ENCODE peak calls at places on chromosomes 2 and 18, in four cellular contexts. One of them, this sample, is unnamed. For H3K4me1 and H3K9me3, the result is how much of the 10 kb centered on the place peaks cover.

GRCh38 chr2:190663839-190664238 is 15.0 kb downstream of the NAB1 start:
- DNase-seq in fibroblast of lung: no peak
- DNase-seq in tibial artery: no peak
- DNase-seq in naive thymus-derived CD4-positive, alpha-beta T cell: no peak
- DNase-seq in this sample: no peak

GRCh38 chr2:145186303-145186702 is 666.4 kb upstream of the ZEB2 start:
- DNase-seq in fibroblast of lung: no peak
- DNase-seq in tibial artery: no peak
- DNase-seq in naive thymus-derived CD4-positive, alpha-beta T cell: no peak
- DNase-seq in this sample: no peak

GRCh38 chr2:36235877-36236276 is 119.7 kb upstream of the CRIM1 start:
- DNase-seq in fibroblast of lung: no peak
- DNase-seq in tibial artery: no peak
- DNase-seq in naive thymus-derived CD4-positive, alpha-beta T cell: no peak
- DNase-seq in this sample: no peak

GRCh38 chr18:11071300-11071699 is 78.1 kb downstream of the PIEZO2 start:
- DNase-seq in fibroblast of lung: no peak
- DNase-seq in tibial artery: no peak
- DNase-seq in naive thymus-derived CD4-positive, alpha-beta T cell: no peak
- DNase-seq in this sample: no peak

GRCh38 chr2:26487192-26487591 is 9.3 kb upstream of the OTOF start:
- DNase-seq in fibroblast of lung: no peak
- DNase-seq in tibial artery: no peak
- DNase-seq in naive thymus-derived CD4-positive, alpha-beta T cell: no peak
- DNase-seq in this sample: no peak

GRCh38 chr18:63540131-63540530 is 2.0 kb upstream of the SERPINB12 start:
- DNase-seq in fibroblast of lung: no peak
- DNase-seq in tibial artery: no peak
- DNase-seq in naive thymus-derived CD4-positive, alpha-beta T cell: no peak
- DNase-seq in this sample: no peak

GRCh38 chr2:76861708-76862107 is 660.5 kb downstream of the LRRTM4 start:
- DNase-seq in fibroblast of lung: no peak
- DNase-seq in tibial artery: no peak
- DNase-seq in naive thymus-derived CD4-positive, alpha-beta T cell: no peak
- DNase-seq in this sample: no peak

GRCh38 chr2:40416486-40416885 is 35.4 kb downstream of the SLC8A1 start:
- DNase-seq in fibroblast of lung: no peak
- DNase-seq in tibial artery: no peak
- DNase-seq in naive thymus-derived CD4-positive, alpha-beta T cell: no peak
- DNase-seq in this sample: no peak

GRCh38 chr18:59752666-59753065 is 55.4 kb upstream of the CCBE1 start:
- DNase-seq in fibroblast of lung: peak
- DNase-seq in tibial artery: no peak
- DNase-seq in naive thymus-derived CD4-positive, alpha-beta T cell: no peak
- DNase-seq in this sample: no peak

GRCh38 chr2:67159929-67160328 is 237.2 kb upstream of the ETAA1 start:
- DNase-seq in fibroblast of lung: no peak
- DNase-seq in tibial artery: no peak
- DNase-seq in naive thymus-derived CD4-positive, alpha-beta T cell: no peak
- DNase-seq in this sample: no peak

GRCh38 chr18:63162271-63163014 is 157.1 kb downstream of the BCL2 start:
- DNase-seq in fibroblast of lung: peak
- DNase-seq in tibial artery: no peak
- DNase-seq in naive thymus-derived CD4-positive, alpha-beta T cell: no peak
- DNase-seq in this sample: no peak

GRCh38 chr18:23998811-23999210 is 15.7 kb upstream of the TTC39C start:
- DNase-seq in fibroblast of lung: no peak
- DNase-seq in tibial artery: no peak
- DNase-seq in naive thymus-derived CD4-positive, alpha-beta T cell: no peak
- DNase-seq in this sample: no peak

GRCh38 chr2:107669335-107669734 is 157.4 kb upstream of the RGPD4 start:
- DNase-seq in fibroblast of lung: no peak
- DNase-seq in tibial artery: no peak
- DNase-seq in naive thymus-derived CD4-positive, alpha-beta T cell: no peak
- DNase-seq in this sample: no peak

GRCh38 chr2:176496756-176497155 is 227.5 kb downstream of the MTX2 start:
- DNase-seq in fibroblast of lung: no peak
- DNase-seq in tibial artery: no peak
- DNase-seq in naive thymus-derived CD4-positive, alpha-beta T cell: no peak
- DNase-seq in this sample: no peak

GRCh38 chr2:100588071-100588786 is 25.4 kb downstream of the PDCL3 start:
- DNase-seq in fibroblast of lung: peak
- DNase-seq in tibial artery: no peak
- DNase-seq in naive thymus-derived CD4-positive, alpha-beta T cell: peak
- DNase-seq in this sample: no peak

GRCh38 chr2:31138037-31138962 is at the start of gene GALNT14:
- DNase-seq in fibroblast of lung: peak
- DNase-seq in tibial artery: peak
- DNase-seq in naive thymus-derived CD4-positive, alpha-beta T cell: no peak
- DNase-seq in this sample: peak

GRCh38 chr18:49399003-49399402 is 61.4 kb downstream of the DYM start:
- DNase-seq in fibroblast of lung: no peak
- DNase-seq in tibial artery: peak
- DNase-seq in naive thymus-derived CD4-positive, alpha-beta T cell: no peak
- DNase-seq in this sample: no peak

GRCh38 chr2:149972039-149972438 is 384.5 kb upstream of the MMADHC start:
- DNase-seq in fibroblast of lung: peak
- DNase-seq in tibial artery: no peak
- DNase-seq in naive thymus-derived CD4-positive, alpha-beta T cell: no peak
- DNase-seq in this sample: no peak

GRCh38 chr2:217657252-217657651 is 345.5 kb downstream of the TNS1 start:
- DNase-seq in fibroblast of lung: no peak
- DNase-seq in tibial artery: no peak
- DNase-seq in naive thymus-derived CD4-positive, alpha-beta T cell: no peak
- DNase-seq in this sample: no peak

GRCh38 chr2:171652411-171652775 is 34.9 kb upstream of the DYNC1I2 start:
- DNase-seq in fibroblast of lung: no peak
- DNase-seq in tibial artery: no peak
- DNase-seq in naive thymus-derived CD4-positive, alpha-beta T cell: no peak
- DNase-seq in this sample: no peak

GRCh38 chr2:129428086-129428660 is 551.3 kb upstream of the RAB6C start:
- DNase-seq in fibroblast of lung: no peak
- DNase-seq in tibial artery: no peak
- DNase-seq in naive thymus-derived CD4-positive, alpha-beta T cell: no peak
- DNase-seq in this sample: no peak

GRCh38 chr2:17539993-17540812 is at the start of gene VSNL1:
- DNase-seq in fibroblast of lung: peak
- DNase-seq in tibial artery: peak
- DNase-seq in naive thymus-derived CD4-positive, alpha-beta T cell: no peak
- DNase-seq in this sample: peak

GRCh38 chr2:75246441-75247167 is 47.3 kb upstream of the TACR1 start:
- DNase-seq in fibroblast of lung: peak
- DNase-seq in tibial artery: no peak
- DNase-seq in naive thymus-derived CD4-positive, alpha-beta T cell: no peak
- DNase-seq in this sample: no peak

GRCh38 chr2:11990576-11990975 is 244.1 kb downstream of the LPIN1 start:
- DNase-seq in fibroblast of lung: no peak
- DNase-seq in tibial artery: no peak
- DNase-seq in naive thymus-derived CD4-positive, alpha-beta T cell: no peak
- DNase-seq in this sample: no peak

GRCh38 chr2:30732376-30732775 is 74.9 kb downstream of the CAPN13 start:
- DNase-seq in fibroblast of lung: no peak
- DNase-seq in tibial artery: no peak
- DNase-seq in naive thymus-derived CD4-positive, alpha-beta T cell: no peak
- DNase-seq in this sample: no peak

GRCh38 chr18:48129621-48130082 is 199.2 kb upstream of the SMAD2 start:
- DNase-seq in fibroblast of lung: no peak
- DNase-seq in tibial artery: no peak
- DNase-seq in naive thymus-derived CD4-positive, alpha-beta T cell: no peak
- DNase-seq in this sample: no peak

GRCh38 chr2:121256720-121257475 is 28.1 kb downstream of the TFCP2L1 start:
- DNase-seq in fibroblast of lung: no peak
- DNase-seq in tibial artery: no peak
- DNase-seq in naive thymus-derived CD4-positive, alpha-beta T cell: no peak
- DNase-seq in this sample: no peak

GRCh38 chr2:235416816-235417499 is 76.9 kb upstream of the AGAP1 start:
- DNase-seq in fibroblast of lung: peak
- DNase-seq in tibial artery: no peak
- DNase-seq in naive thymus-derived CD4-positive, alpha-beta T cell: no peak
- DNase-seq in this sample: no peak

GRCh38 chr2:162711832-162712540 is 126.6 kb downstream of the KCNH7 start:
- DNase-seq in fibroblast of lung: no peak
- DNase-seq in tibial artery: no peak
- DNase-seq in naive thymus-derived CD4-positive, alpha-beta T cell: no peak
- DNase-seq in this sample: no peak

GRCh38 chr2:209368406-209368805 is 55.4 kb upstream of the MAP2 start:
- DNase-seq in fibroblast of lung: no peak
- DNase-seq in tibial artery: no peak
- DNase-seq in naive thymus-derived CD4-positive, alpha-beta T cell: no peak
- DNase-seq in this sample: no peak

GRCh38 chr2:122307772-122308171 is 552.3 kb downstream of the TSN start:
- DNase-seq in fibroblast of lung: no peak
- DNase-seq in tibial artery: no peak
- DNase-seq in naive thymus-derived CD4-positive, alpha-beta T cell: no peak
- DNase-seq in this sample: no peak

GRCh38 chr2:166917433-166917832 is 29.2 kb downstream of the XIRP2 start:
- DNase-seq in fibroblast of lung: peak
- DNase-seq in tibial artery: no peak
- DNase-seq in naive thymus-derived CD4-positive, alpha-beta T cell: no peak
- DNase-seq in this sample: no peak

GRCh38 chr18:55331301-55331700 is 256.7 kb downstream of the TCF4 start:
- DNase-seq in fibroblast of lung: no peak
- DNase-seq in tibial artery: no peak
- DNase-seq in naive thymus-derived CD4-positive, alpha-beta T cell: no peak
- DNase-seq in this sample: no peak
- H3K4me1 ChIP-seq in fibroblast of lung: under half
- H3K4me1 ChIP-seq in tibial artery: under half
- H3K4me1 ChIP-seq in naive thymus-derived CD4-positive, alpha-beta T cell: under half
- H3K4me1 ChIP-seq in this sample: half or more

DNA sequence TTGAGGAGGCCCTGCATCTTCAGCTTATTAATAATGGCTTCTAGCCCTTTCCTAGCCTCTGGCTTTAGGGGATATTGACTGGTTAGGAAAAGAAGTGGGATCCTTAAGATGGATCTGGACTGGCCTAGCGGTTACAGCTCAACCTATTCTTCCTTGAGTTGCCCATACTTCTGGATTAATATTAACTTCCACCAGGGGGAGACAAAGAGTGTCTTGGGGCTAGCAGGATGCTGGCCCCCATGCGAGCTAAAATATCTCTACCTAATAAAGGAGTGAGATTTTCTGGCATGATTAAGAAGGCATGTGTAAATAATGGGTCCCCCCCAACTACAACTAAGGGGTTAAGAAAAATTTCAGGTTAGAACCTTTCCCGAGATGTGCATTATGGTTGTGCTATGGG is 23.2 kb upstream of the PLA2R1 start:
- DNase-seq in fibroblast of lung: no peak
- DNase-seq in tibial artery: no peak
- DNase-seq in naive thymus-derived CD4-positive, alpha-beta T cell: no peak
- DNase-seq in this sample: no peak
- H3K9me3 ChIP-seq in fibroblast of lung: under half
- H3K9me3 ChIP-seq in tibial artery: under half
- H3K9me3 ChIP-seq in naive thymus-derived CD4-positive, alpha-beta T cell: under half
- H3K9me3 ChIP-seq in this sample: half or more

DNA sequence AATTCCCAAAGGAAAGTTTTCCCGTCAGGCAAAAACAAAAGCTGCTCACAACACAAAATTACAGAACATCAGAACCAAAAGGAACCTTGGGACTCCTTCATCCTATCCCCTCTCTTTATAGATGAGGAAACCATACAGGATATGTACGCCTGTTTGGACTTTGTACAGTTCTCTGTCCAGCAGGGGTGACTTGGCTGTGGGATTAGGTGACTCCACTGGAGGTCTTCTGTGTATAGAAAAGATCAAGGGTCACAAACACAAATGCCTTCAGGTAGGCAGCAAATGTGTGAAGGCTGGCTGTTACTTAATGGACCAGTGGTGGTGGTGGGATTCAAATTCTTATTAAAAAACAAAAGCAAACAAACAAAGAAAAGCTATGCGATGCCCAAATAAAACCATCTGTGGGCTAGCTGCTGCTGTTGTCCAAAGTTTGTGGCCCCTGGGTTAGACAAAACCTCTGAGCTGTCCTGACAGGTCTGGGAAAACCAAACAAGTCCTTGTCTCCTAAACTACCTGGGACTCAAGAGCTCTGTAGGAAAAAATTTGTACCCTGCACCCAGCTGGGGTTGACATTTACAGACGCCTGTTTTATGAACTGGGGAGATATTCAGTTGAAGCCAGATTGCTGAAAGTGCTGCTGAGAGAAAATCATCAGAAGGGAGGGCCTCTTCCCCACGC is 1.3 kb upstream of the CEP68 start:
- DNase-seq in fibroblast of lung: no peak
- DNase-seq in tibial artery: no peak
- DNase-seq in naive thymus-derived CD4-positive, alpha-beta T cell: no peak
- DNase-seq in this sample: no peak
- H3K27ac ChIP-seq in fibroblast of lung: no peak
- H3K27ac ChIP-seq in tibial artery: peak
- H3K27ac ChIP-seq in naive thymus-derived CD4-positive, alpha-beta T cell: peak
- H3K27ac ChIP-seq in this sample: no peak

DNA sequence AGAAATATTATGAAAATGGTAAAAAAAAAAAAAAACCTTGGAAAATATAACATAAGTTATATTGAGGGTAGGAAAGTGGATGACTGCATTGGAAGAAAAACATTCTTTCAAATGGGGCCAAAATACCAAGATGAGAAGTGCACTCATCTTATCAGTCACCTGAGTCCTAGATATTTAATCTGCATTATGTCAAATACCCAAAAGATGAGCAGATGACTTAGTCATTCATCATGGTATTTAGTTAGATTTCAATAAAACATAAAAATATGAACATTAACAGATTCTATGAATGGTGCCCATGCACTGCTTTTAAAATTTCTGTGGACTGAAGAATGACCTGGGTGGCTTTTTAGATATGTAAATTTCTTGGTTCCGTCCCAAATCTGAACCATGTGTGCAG is 56.9 kb downstream of the HNMT start:
- DNase-seq in fibroblast of lung: no peak
- DNase-seq in tibial artery: no peak
- DNase-seq in naive thymus-derived CD4-positive, alpha-beta T cell: no peak
- DNase-seq in this sample: no peak
- H3K4me1 ChIP-seq in fibroblast of lung: under half
- H3K4me1 ChIP-seq in tibial artery: under half
- H3K4me1 ChIP-seq in naive thymus-derived CD4-positive, alpha-beta T cell: under half
- H3K4me1 ChIP-seq in this sample: under half

GRCh38 chr2:239714116-239714515 is 311.0 kb downstream of the NDUFA10 start:
- DNase-seq in fibroblast of lung: no peak
- DNase-seq in tibial artery: no peak
- DNase-seq in naive thymus-derived CD4-positive, alpha-beta T cell: no peak
- DNase-seq in this sample: no peak
- H3K9me3 ChIP-seq in fibroblast of lung: under half
- H3K9me3 ChIP-seq in tibial artery: under half
- H3K9me3 ChIP-seq in naive thymus-derived CD4-positive, alpha-beta T cell: under half
- H3K9me3 ChIP-seq in this sample: half or more

GRCh38 chr2:202135111-202135874 is 62.2 kb downstream of the KIAA2012 start:
- DNase-seq in fibroblast of lung: peak
- DNase-seq in tibial artery: peak
- DNase-seq in naive thymus-derived CD4-positive, alpha-beta T cell: no peak
- DNase-seq in this sample: peak
- H3K27ac ChIP-seq in fibroblast of lung: peak
- H3K27ac ChIP-seq in tibial artery: no peak
- H3K27ac ChIP-seq in naive thymus-derived CD4-positive, alpha-beta T cell: no peak
- H3K27ac ChIP-seq in this sample: peak

DNA sequence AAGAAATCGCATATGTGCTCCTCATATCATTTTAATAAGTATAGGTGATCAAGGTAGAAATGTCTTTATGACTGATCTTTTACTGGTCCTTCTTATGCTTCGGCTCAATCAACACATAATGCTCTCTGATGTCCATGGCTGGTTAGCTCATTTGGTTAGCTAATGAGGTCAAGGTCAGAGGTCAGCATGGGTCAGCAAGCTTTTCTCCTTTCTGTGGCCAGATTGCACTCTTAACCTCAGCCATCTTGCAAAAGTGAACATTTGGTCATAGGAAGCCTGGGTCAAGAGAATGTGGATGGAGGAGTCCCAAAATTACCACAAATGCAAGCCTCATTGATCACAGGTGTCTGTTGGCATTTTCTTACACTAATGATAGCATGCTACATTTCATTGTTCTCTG is 35.4 kb upstream of the DARS1 start:
- DNase-seq in fibroblast of lung: no peak
- DNase-seq in tibial artery: no peak
- DNase-seq in naive thymus-derived CD4-positive, alpha-beta T cell: no peak
- DNase-seq in this sample: no peak
- H3K4me1 ChIP-seq in fibroblast of lung: under half
- H3K4me1 ChIP-seq in tibial artery: under half
- H3K4me1 ChIP-seq in naive thymus-derived CD4-positive, alpha-beta T cell: under half
- H3K4me1 ChIP-seq in this sample: under half